ENCODE peak calls at places on chromosomes 6 and 20, in four cellular contexts. D, H, W and Y are unnamed samples.
A peak's percentile ranks its signal among the peaks of the same experiment; 100 is the strongest.

GRCh38 chr20:47453167-47453782 is 48.4 kb upstream of the NCOA3 start:
- DNase-seq in W (no peak), H (no peak), D (no peak), Y (no peak)

GRCh38 chr6:153644000-153644399 is 395.0 kb upstream of the OPRM1 start:
- DNase-seq in H (no peak), W (no peak), D (no peak), Y (no peak)

GRCh38 chr20:18662279-18662678 is 74.4 kb downstream of the DTD1 start:
- DNase-seq in H (no peak), W (no peak), D (no peak), Y (no peak)

GRCh38 chr20:2752631-2753455 is 47.6 kb downstream of the CPXM1 start:
- DNase-seq in D (no peak), H (no peak), W (no peak), Y (no peak)

GRCh38 chr20:23349338-23350006 is 1.1 kb upstream of the NXT1 start:
- DNase-seq in W (no peak), D (no peak), H (no peak), Y (no peak)

GRCh38 chr6:43702522-43703440 is 15.2 kb upstream of the MRPS18A start:
- DNase-seq in H (peak; percentile 94), W (peak; percentile 93), D (peak; percentile 94), Y (peak; percentile 88)

GRCh38 chr20:34364013-34364382 is 925 bp downstream of the ITCH start:
- DNase-seq in D (no peak), H (no peak), W (no peak), Y (peak; percentile 5)

GRCh38 chr6:35451354-35452185 is 568 bp upstream of the FANCE start:
- DNase-seq in W (no peak), D (no peak), H (no peak), Y (no peak)

GRCh38 chr6:22526753-22527152 is 42.6 kb upstream of the HDGFL1 start:
- DNase-seq in W (no peak), D (no peak), H (no peak), Y (no peak)

GRCh38 chr20:63333241-63333836 is 27.8 kb downstream of the CHRNA4 start:
- DNase-seq in D (peak; percentile 11), W (no peak), H (no peak), Y (no peak)

GRCh38 chr6:106512048-106512957 is 117.0 kb downstream of the RTN4IP1 start:
- DNase-seq in D (peak; percentile 71), H (peak; percentile 79), W (peak; percentile 84), Y (peak; percentile 67)

GRCh38 chr6:105136433-105137350 is 43.1 kb downstream of the POPDC3 start:
- DNase-seq in H (peak; percentile 79), W (peak; percentile 57), D (peak; percentile 77), Y (peak; percentile 23)

GRCh38 chr6:40789143-40789764 is 202.1 kb upstream of the LRFN2 start:
- DNase-seq in H (no peak), W (no peak), D (no peak), Y (no peak)

GRCh38 chr20:47970282-47970903 is 185.1 kb upstream of the SULF2 start:
- DNase-seq in D (no peak), H (no peak), W (no peak), Y (no peak)

GRCh38 chr20:37323985-37324384 is 22.0 kb upstream of the SRC start:
- DNase-seq in D (no peak), H (no peak), W (no peak), Y (no peak)

GRCh38 chr20:33693741-33694645 is 7.8 kb upstream of the E2F1 start:
- DNase-seq in D (peak; percentile 49), H (peak; percentile 43), W (no peak), Y (peak; percentile 50)

GRCh38 chr6:24927985-24928735 is 7.6 kb downstream of the RIPOR2 start:
- DNase-seq in H (no peak), D (no peak), W (no peak), Y (no peak)

GRCh38 chr6:36666726-36667591 is 11.6 kb upstream of the CDKN1A start:
- DNase-seq in H (peak; percentile 55), W (peak; percentile 47), D (peak; percentile 72), Y (peak; percentile 78)

GRCh38 chr6:130076512-130076911 is 58.1 kb downstream of the L3MBTL3 start:
- DNase-seq in W (no peak), D (no peak), H (no peak), Y (no peak)

GRCh38 chr6:43870660-43871061 is 100.7 kb downstream of the VEGFA start:
- DNase-seq in D (no peak), H (no peak), W (no peak), Y (no peak)

GRCh38 chr6:21046276-21046675 is 512.0 kb downstream of the CDKAL1 start:
- DNase-seq in H (no peak), W (no peak), D (peak; percentile 19), Y (no peak)

GRCh38 chr6:126180585-126180984 is 159.3 kb upstream of the CENPW start:
- DNase-seq in H (no peak), W (no peak), D (no peak), Y (no peak)

GRCh38 chr20:4234128-4234527 is 218.8 kb upstream of the RNF24 start:
- DNase-seq in H (no peak), D (no peak), W (no peak), Y (peak; percentile 42)

GRCh38 chr20:38498909-38499308 is 26.3 kb downstream of the RALGAPB start:
- DNase-seq in D (no peak), H (no peak), W (no peak), Y (no peak)

GRCh38 chr20:10362674-10363073 is 71.3 kb downstream of the MKKS start:
- DNase-seq in D (no peak), W (no peak), H (no peak), Y (no peak)

GRCh38 chr6:34174846-34175399 is 29.0 kb upstream of the GRM4 start:
- DNase-seq in D (no peak), W (peak; percentile 7), H (no peak), Y (no peak)

GRCh38 chr20:17611290-17611539 is 41.3 kb downstream of the DSTN start:
- DNase-seq in D (no peak), H (no peak), W (no peak), Y (peak; percentile 70)

GRCh38 chr20:54199721-54200176 is 8.1 kb upstream of the PFDN4 start:
- DNase-seq in H (peak; percentile 54), W (peak; percentile 81), D (peak; percentile 70), Y (peak; percentile 54)

GRCh38 chr6:83417880-83418663 is 12.8 kb downstream of the ME1 start:
- DNase-seq in W (no peak), D (no peak), H (no peak), Y (no peak)

DNA sequence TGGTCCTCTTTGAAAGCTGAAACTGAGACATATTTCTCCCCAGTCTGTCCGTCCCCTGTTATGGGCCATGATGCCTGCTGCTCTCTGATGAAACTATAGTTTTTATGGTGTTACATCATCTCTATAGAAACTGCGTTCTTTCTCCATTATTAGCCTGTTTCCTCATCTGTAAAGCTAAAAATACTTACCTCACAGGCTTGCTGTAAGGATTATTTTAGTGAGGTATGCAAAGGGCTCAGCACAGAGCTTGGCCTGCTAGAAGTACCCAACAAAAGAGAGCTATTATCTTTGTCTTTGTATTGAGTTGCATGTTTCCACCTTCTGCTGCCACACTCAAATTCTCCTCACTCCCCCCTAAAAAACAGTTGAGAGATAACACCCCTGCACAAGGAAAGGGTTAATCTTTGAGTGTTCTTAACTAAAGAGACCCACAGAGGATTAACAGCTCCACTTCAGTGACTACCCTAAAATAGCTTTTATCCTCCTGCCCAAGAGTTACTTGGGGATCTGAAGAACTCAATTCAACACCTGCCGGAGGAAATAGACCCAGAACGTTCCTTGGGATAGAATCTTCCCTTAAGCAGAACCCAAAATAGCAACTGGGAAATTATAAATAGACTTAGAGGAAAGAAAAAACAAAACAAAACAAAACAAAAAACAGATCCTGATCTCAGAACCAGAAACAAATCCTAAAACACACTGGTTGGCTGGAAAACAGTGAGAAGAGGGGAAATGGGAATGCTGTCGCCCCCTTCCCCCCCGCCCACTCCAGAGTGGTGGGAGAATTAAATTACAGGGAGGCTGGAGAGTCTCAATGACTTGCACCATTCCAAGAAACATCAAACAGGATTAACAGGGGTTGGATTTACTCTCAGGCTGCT is 1.8 kb downstream of the PLAGL2 start:
- DNase-seq in D (no peak), W (no peak), H (no peak), Y (no peak)
- H3K4me1 ChIP-seq in D (peaks cover 72% of the 10 kb centered on the region), W (peaks cover 79% of the 10 kb centered on the region), H (peaks cover 69% of the 10 kb centered on the region), Y (peaks cover 54% of the 10 kb centered on the region)

DNA sequence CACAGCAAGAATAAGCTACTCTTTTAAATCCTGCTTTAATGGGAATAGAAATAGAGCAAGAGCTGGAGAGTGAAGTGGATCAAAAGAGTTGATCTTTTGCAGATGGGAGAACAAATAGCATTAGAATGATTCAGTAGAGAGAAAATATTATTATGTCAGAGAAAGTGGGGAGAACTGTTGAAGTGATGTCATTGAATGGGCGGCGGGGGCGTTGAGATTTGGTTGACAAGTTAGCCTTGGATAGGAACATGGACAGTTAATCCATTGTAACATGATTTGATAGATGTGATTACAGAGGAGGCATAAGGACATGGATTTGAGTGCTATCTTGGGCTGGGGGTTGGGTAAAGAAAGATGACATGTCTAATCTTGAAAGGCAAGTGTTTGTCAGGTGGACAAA is 9.2 kb downstream of the ATAT1 start:
- DNase-seq in D (no peak), H (no peak), W (no peak), Y (no peak)
- H3K36me3 ChIP-seq in D (no peaks in the 10 kb centered on the region), H (peaks cover 35% of the 10 kb centered on the region), W (peaks cover 69% of the 10 kb centered on the region), Y (no peaks in the 10 kb centered on the region)

GRCh38 chr6:32664827-32665362 is 1.6 kb downstream of the HLA-DQB1 start:
- DNase-seq in H (peak; percentile 39), W (peak; percentile 37), D (peak; percentile 41), Y (no peak)

GRCh38 chr6:32668226-32668747 is 1.8 kb upstream of the HLA-DQB1 start:
- DNase-seq in W (peak; percentile 50), H (peak; percentile 56), D (no peak), Y (no peak)

GRCh38 chr6:32664354-32664753 is 2.1 kb downstream of the HLA-DQB1 start:
- DNase-seq in W (no peak), H (no peak), D (no peak), Y (no peak)

GRCh38 chr6:32666420-32667300 is at the start of gene HLA-DQB1:
- DNase-seq in D (no peak), W (no peak), H (no peak), Y (no peak)

DNA sequence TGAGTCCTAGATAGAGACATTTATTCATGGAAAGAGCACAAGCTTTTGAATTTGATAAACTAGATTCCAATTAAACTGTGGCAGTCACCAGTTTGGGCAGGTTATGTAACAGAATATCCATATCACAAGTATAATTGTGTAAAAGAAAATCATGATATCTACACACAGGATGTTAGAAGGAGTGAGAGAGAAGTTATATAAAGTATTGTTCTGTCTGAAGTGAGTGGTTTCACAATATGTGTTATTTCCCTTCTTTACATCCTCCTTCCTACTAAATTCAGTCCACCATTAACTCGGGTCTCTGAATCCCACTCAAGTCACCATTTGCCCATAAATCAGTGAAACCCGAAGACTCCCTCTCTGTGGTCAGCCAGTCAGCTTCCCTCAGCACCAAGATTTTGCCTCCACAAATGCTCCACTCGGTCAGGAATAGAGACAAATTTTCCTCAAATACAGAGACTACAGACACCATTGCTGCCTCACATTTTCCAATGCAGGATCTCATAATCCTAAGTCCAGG is 776 bp downstream of the HLA-DQB1 start:
- DNase-seq in W (no peak), H (no peak), D (no peak), Y (no peak)
- H3K27ac ChIP-seq in W (no peak overlapping the region), H (peak overlapping the region; percentile 59), D (peak overlapping the region; percentile 52), Y (no peak overlapping the region)

GRCh38 chr20:25623736-25624499 is at the start of gene NANP:
- DNase-seq in D (peak; percentile 96), H (peak; percentile 95), W (peak; percentile 94), Y (peak; percentile 97)
- H3K4me1 ChIP-seq in D (peaks cover 21% of the 10 kb centered on the region), H (peaks cover 16% of the 10 kb centered on the region), W (peaks cover 23% of the 10 kb centered on the region), Y (peaks cover 6% of the 10 kb centered on the region)